ENCODE peak calls at places on chromosomes 4 and X, in five cellular contexts. C, J, M, E and Y are unnamed samples.

GRCh38 chr4:78624048-78624447 is 72.5 kb downstream of the ANXA3 start:
- DNase-seq in E (no peak), C (no peak), M (no peak), J (no peak), Y (no peak)

GRCh38 chrX:136214551-136214950 is 36.6 kb downstream of the MAP7D3 start:
- DNase-seq in M (no peak), E (no peak), C (no peak), J (no peak), Y (no peak)

GRCh38 chr4:129218355-129218754 is 122.4 kb downstream of the C4orf33 start:
- DNase-seq in C (no peak), J (peak), E (no peak), M (no peak), Y (peak)

GRCh38 chr4:183360161-183360919 is 38.1 kb upstream of the CLDN24 start:
- DNase-seq in J (no peak), C (no peak), M (no peak), E (no peak), Y (no peak)

GRCh38 chrX:13000311-13000811 is 25.5 kb downstream of the TMSB4X start:
- DNase-seq in E (peak), J (no peak), M (no peak), C (no peak), Y (no peak)

GRCh38 chr4:15550491-15550890 is 80.8 kb downstream of the CC2D2A start:
- DNase-seq in M (no peak), J (no peak), E (no peak), C (no peak), Y (no peak)

GRCh38 chrX:41397768-41398167 is 49.4 kb upstream of the NYX start:
- DNase-seq in M (no peak), E (no peak), J (no peak), C (no peak), Y (no peak)

GRCh38 chrX:111100191-111100590 is 4.2 kb downstream of the PAK3 start:
- DNase-seq in E (peak), C (no peak), J (peak), M (no peak), Y (peak)

GRCh38 chrX:11792461-11793421 is 34.7 kb downstream of the MSL3 start:
- DNase-seq in E (peak), M (peak), J (no peak), C (peak), Y (no peak)

GRCh38 chrX:134692990-134693389 is 34.7 kb upstream of the PLAC1 start:
- DNase-seq in E (no peak), C (no peak), J (no peak), M (no peak), Y (no peak)

GRCh38 chr4:48571471-48571870 is 81.4 kb downstream of the ZAR1 start:
- DNase-seq in M (no peak), C (no peak), J (no peak), E (no peak), Y (no peak)

GRCh38 chrX:10049246-10049645 is 82.1 kb downstream of the CLDN34 start:
- DNase-seq in E (no peak), C (no peak), J (no peak), M (no peak), Y (no peak)